ENCODE peak calls at places on chromosomes 2 and 18, in ten cellular contexts. One of them, this sample, is unnamed.

GRCh38 chr18:55150001-55150400 is 190.7 kb upstream of the CCDC68 start:
- DNase-seq in natural killer cell treated with Interleukin-12 subunit alpha and Interleukin-12 subunit beta and Interleukin-15 and Interleukin-18, amount 100 ng/mL, for 72 hours: no peak
- DNase-seq in T-helper 1 cell: no peak
- DNase-seq in HFF-Myc: no peak
- DNase-seq in RWPE1: no peak
- DNase-seq in cerebellar nuclear complex: no peak
- DNase-seq in stimulated activated CD8-positive, alpha-beta memory T cell treated with anti-CD3 and anti-CD28 coated beads, Interleukin-15, amount 100 ng/mL, for 24 hours: no peak
- DNase-seq in pons: peak; percentile 15
- DNase-seq in nucleus accumbens: no peak
- DNase-seq in activated CD4-positive, CD25-positive, alpha-beta regulatory T cell treated with anti-CD3 and anti-CD28 coated beads, Interleukin-2, amount 50 U/mL, for 16 hours: no peak
- DNase-seq in this sample: no peak

GRCh38 chr18:63366270-63366990 is 576 bp downstream of the KDSR start:
- DNase-seq in natural killer cell treated with Interleukin-12 subunit alpha and Interleukin-12 subunit beta and Interleukin-15 and Interleukin-18, amount 100 ng/mL, for 72 hours: peak; percentile 72
- DNase-seq in T-helper 1 cell: peak; percentile 58
- DNase-seq in HFF-Myc: no peak
- DNase-seq in RWPE1: peak; percentile 84
- DNase-seq in cerebellar nuclear complex: peak; percentile 1
- DNase-seq in stimulated activated CD8-positive, alpha-beta memory T cell treated with anti-CD3 and anti-CD28 coated beads, Interleukin-15, amount 100 ng/mL, for 24 hours: peak; percentile 37
- DNase-seq in pons: peak; percentile 9
- DNase-seq in nucleus accumbens: no peak
- DNase-seq in activated CD4-positive, CD25-positive, alpha-beta regulatory T cell treated with anti-CD3 and anti-CD28 coated beads, Interleukin-2, amount 50 U/mL, for 16 hours: peak; percentile 28
- DNase-seq in this sample: no peak

GRCh38 chr2:10225291-10226031 is 77.2 kb upstream of the HPCAL1 start:
- DNase-seq in natural killer cell treated with Interleukin-12 subunit alpha and Interleukin-12 subunit beta and Interleukin-15 and Interleukin-18, amount 100 ng/mL, for 72 hours: no peak
- DNase-seq in T-helper 1 cell: peak; percentile 8
- DNase-seq in HFF-Myc: no peak
- DNase-seq in RWPE1: no peak
- DNase-seq in cerebellar nuclear complex: no peak
- DNase-seq in stimulated activated CD8-positive, alpha-beta memory T cell treated with anti-CD3 and anti-CD28 coated beads, Interleukin-15, amount 100 ng/mL, for 24 hours: no peak
- DNase-seq in pons: no peak
- DNase-seq in nucleus accumbens: no peak
- DNase-seq in activated CD4-positive, CD25-positive, alpha-beta regulatory T cell treated with anti-CD3 and anti-CD28 coated beads, Interleukin-2, amount 50 U/mL, for 16 hours: no peak
- DNase-seq in this sample: no peak

GRCh38 chr2:157182204-157182709 is 75.2 kb upstream of the GALNT5 start:
- DNase-seq in natural killer cell treated with Interleukin-12 subunit alpha and Interleukin-12 subunit beta and Interleukin-15 and Interleukin-18, amount 100 ng/mL, for 72 hours: no peak
- DNase-seq in T-helper 1 cell: no peak
- DNase-seq in HFF-Myc: no peak
- DNase-seq in RWPE1: no peak
- DNase-seq in cerebellar nuclear complex: peak; percentile 55
- DNase-seq in stimulated activated CD8-positive, alpha-beta memory T cell treated with anti-CD3 and anti-CD28 coated beads, Interleukin-15, amount 100 ng/mL, for 24 hours: no peak
- DNase-seq in pons: no peak
- DNase-seq in nucleus accumbens: no peak
- DNase-seq in activated CD4-positive, CD25-positive, alpha-beta regulatory T cell treated with anti-CD3 and anti-CD28 coated beads, Interleukin-2, amount 50 U/mL, for 16 hours: no peak
- DNase-seq in this sample: no peak

GRCh38 chr2:78077637-78078036 is 555.5 kb upstream of the LRRTM4 start:
- DNase-seq in natural killer cell treated with Interleukin-12 subunit alpha and Interleukin-12 subunit beta and Interleukin-15 and Interleukin-18, amount 100 ng/mL, for 72 hours: no peak
- DNase-seq in T-helper 1 cell: no peak
- DNase-seq in HFF-Myc: no peak
- DNase-seq in RWPE1: no peak
- DNase-seq in cerebellar nuclear complex: no peak
- DNase-seq in stimulated activated CD8-positive, alpha-beta memory T cell treated with anti-CD3 and anti-CD28 coated beads, Interleukin-15, amount 100 ng/mL, for 24 hours: no peak
- DNase-seq in pons: no peak
- DNase-seq in nucleus accumbens: no peak
- DNase-seq in activated CD4-positive, CD25-positive, alpha-beta regulatory T cell treated with anti-CD3 and anti-CD28 coated beads, Interleukin-2, amount 50 U/mL, for 16 hours: no peak
- DNase-seq in this sample: no peak

GRCh38 chr18:23812566-23813440 is 123.5 kb downstream of the LAMA3 start:
- DNase-seq in natural killer cell treated with Interleukin-12 subunit alpha and Interleukin-12 subunit beta and Interleukin-15 and Interleukin-18, amount 100 ng/mL, for 72 hours: no peak
- DNase-seq in T-helper 1 cell: no peak
- DNase-seq in HFF-Myc: no peak
- DNase-seq in RWPE1: peak; percentile 27
- DNase-seq in cerebellar nuclear complex: no peak
- DNase-seq in stimulated activated CD8-positive, alpha-beta memory T cell treated with anti-CD3 and anti-CD28 coated beads, Interleukin-15, amount 100 ng/mL, for 24 hours: no peak
- DNase-seq in pons: peak; percentile 35
- DNase-seq in nucleus accumbens: no peak
- DNase-seq in activated CD4-positive, CD25-positive, alpha-beta regulatory T cell treated with anti-CD3 and anti-CD28 coated beads, Interleukin-2, amount 50 U/mL, for 16 hours: no peak
- DNase-seq in this sample: no peak

GRCh38 chr2:131520526-131520925 is 7.2 kb upstream of the CCDC74A start:
- DNase-seq in natural killer cell treated with Interleukin-12 subunit alpha and Interleukin-12 subunit beta and Interleukin-15 and Interleukin-18, amount 100 ng/mL, for 72 hours: no peak
- DNase-seq in T-helper 1 cell: no peak
- DNase-seq in HFF-Myc: no peak
- DNase-seq in RWPE1: no peak
- DNase-seq in cerebellar nuclear complex: no peak
- DNase-seq in stimulated activated CD8-positive, alpha-beta memory T cell treated with anti-CD3 and anti-CD28 coated beads, Interleukin-15, amount 100 ng/mL, for 24 hours: no peak
- DNase-seq in pons: peak; percentile 20
- DNase-seq in nucleus accumbens: no peak
- DNase-seq in activated CD4-positive, CD25-positive, alpha-beta regulatory T cell treated with anti-CD3 and anti-CD28 coated beads, Interleukin-2, amount 50 U/mL, for 16 hours: no peak
- DNase-seq in this sample: no peak

GRCh38 chr2:114821055-114821454 is 378.6 kb downstream of the DPP10 start:
- DNase-seq in natural killer cell treated with Interleukin-12 subunit alpha and Interleukin-12 subunit beta and Interleukin-15 and Interleukin-18, amount 100 ng/mL, for 72 hours: no peak
- DNase-seq in T-helper 1 cell: no peak
- DNase-seq in HFF-Myc: no peak
- DNase-seq in RWPE1: no peak
- DNase-seq in cerebellar nuclear complex: no peak
- DNase-seq in stimulated activated CD8-positive, alpha-beta memory T cell treated with anti-CD3 and anti-CD28 coated beads, Interleukin-15, amount 100 ng/mL, for 24 hours: no peak
- DNase-seq in pons: no peak
- DNase-seq in nucleus accumbens: no peak
- DNase-seq in activated CD4-positive, CD25-positive, alpha-beta regulatory T cell treated with anti-CD3 and anti-CD28 coated beads, Interleukin-2, amount 50 U/mL, for 16 hours: no peak
- DNase-seq in this sample: no peak

GRCh38 chr2:186848873-186849578 is at the start of gene ZSWIM2:
- DNase-seq in natural killer cell treated with Interleukin-12 subunit alpha and Interleukin-12 subunit beta and Interleukin-15 and Interleukin-18, amount 100 ng/mL, for 72 hours: no peak
- DNase-seq in T-helper 1 cell: no peak
- DNase-seq in HFF-Myc: peak; percentile 15
- DNase-seq in RWPE1: peak; percentile 63
- DNase-seq in cerebellar nuclear complex: no peak
- DNase-seq in stimulated activated CD8-positive, alpha-beta memory T cell treated with anti-CD3 and anti-CD28 coated beads, Interleukin-15, amount 100 ng/mL, for 24 hours: no peak
- DNase-seq in pons: peak; percentile 15
- DNase-seq in nucleus accumbens: peak; percentile 7
- DNase-seq in activated CD4-positive, CD25-positive, alpha-beta regulatory T cell treated with anti-CD3 and anti-CD28 coated beads, Interleukin-2, amount 50 U/mL, for 16 hours: no peak
- DNase-seq in this sample: no peak

This sample was measured in glomerular endothelial cell.